ENCODE peak calls at places on chromosomes 6 and 20, in ten cellular contexts. B is CD4-positive, CD25-positive, alpha-beta regulatory T cell; N is fibroblast of lung; I is ascending aorta; A is gastrocnemius medialis; R is sigmoid colon; O is heart right ventricle; M is AG04450; S is cardiac muscle cell; H is psoas muscle. Z is an unnamed sample. For H3K9me3, the result is how much of the 10 kb centered on the place peaks cover.

GRCh38 chr20:44572551-44573500 is 9.6 kb upstream of the PKIG start:
- DNase-seq in B (no peak), N (peak), I (no peak), A (peak), R (peak), O (peak), M (peak), S (peak), H (peak), Z (peak)

GRCh38 chr20:24668384-24668702 is 198.9 kb downstream of the SYNDIG1 start:
- DNase-seq in B (no peak), N (no peak), I (no peak), A (no peak), R (peak), O (no peak), M (no peak), S (no peak), H (no peak), Z (no peak)

GRCh38 chr6:35754452-35755321 is 17.9 kb downstream of the ARMC12 start:
- DNase-seq in B (no peak), N (peak), I (no peak), A (no peak), R (no peak), O (no peak), M (no peak), S (no peak), H (no peak), Z (no peak)

GRCh38 chr6:123742626-123743025 is 61.0 kb upstream of the NKAIN2 start:
- DNase-seq in B (no peak), N (peak), I (no peak), A (no peak), R (no peak), O (no peak), M (no peak), S (peak), H (no peak), Z (no peak)

GRCh38 chr20:8764289-8764962 is 304.5 kb upstream of the PLCB4 start:
- DNase-seq in B (no peak), N (peak), I (no peak), A (no peak), R (peak), O (no peak), M (no peak), S (peak), H (no peak), Z (no peak)

GRCh38 chr20:37364927-37365272 is 19.0 kb downstream of the SRC start:
- DNase-seq in B (no peak), N (no peak), I (no peak), A (no peak), R (peak), O (no peak), M (no peak), S (no peak), H (no peak), Z (no peak)

GRCh38 chr6:37279366-37280134 is 21.6 kb upstream of the TMEM217 start:
- DNase-seq in B (no peak), N (peak), I (no peak), A (peak), R (no peak), O (no peak), M (no peak), S (peak), H (peak), Z (peak)

GRCh38 chr6:50361641-50362331 is 312.1 kb upstream of the DEFB112 start:
- DNase-seq in B (no peak), N (peak), I (no peak), A (no peak), R (no peak), O (no peak), M (no peak), S (no peak), H (no peak), Z (no peak)

GRCh38 chr6:97064578-97064977 is 140.1 kb downstream of the KLHL32 start:
- DNase-seq in B (no peak), N (no peak), I (no peak), A (no peak), R (no peak), O (no peak), M (no peak), S (no peak), H (no peak), Z (no peak)

GRCh38 chr20:2909953-2910352 is 36.7 kb downstream of the PTPRA start:
- DNase-seq in B (no peak), N (no peak), I (no peak), A (no peak), R (no peak), O (no peak), M (no peak), S (no peak), H (no peak), Z (no peak)

GRCh38 chr20:7362601-7363000 is 577.7 kb downstream of the HAO1 start:
- DNase-seq in B (no peak), N (no peak), I (no peak), A (no peak), R (no peak), O (no peak), M (no peak), S (no peak), H (no peak), Z (no peak)

GRCh38 chr6:125570546-125570945 is 178.9 kb upstream of the HEY2 start:
- DNase-seq in B (no peak), N (no peak), I (no peak), A (no peak), R (no peak), O (no peak), M (no peak), S (peak), H (no peak), Z (no peak)

GRCh38 chr6:51996296-51996947 is 91.0 kb downstream of the PKHD1 start:
- DNase-seq in B (no peak), N (no peak), I (no peak), A (no peak), R (no peak), O (no peak), M (no peak), S (no peak), H (no peak), Z (no peak)

GRCh38 chr6:11279213-11279780 is 46.8 kb upstream of the NEDD9 start:
- DNase-seq in B (no peak), N (peak), I (peak), A (peak), R (no peak), O (no peak), M (no peak), S (peak), H (peak), Z (peak)

GRCh38 chr20:3560578-3560977 is 89.8 kb downstream of the ATRN start:
- DNase-seq in B (no peak), N (peak), I (no peak), A (no peak), R (no peak), O (no peak), M (no peak), S (no peak), H (no peak), Z (no peak)

GRCh38 chr6:82363368-82364086 is at the start of gene TPBG:
- DNase-seq in B (no peak), N (peak), I (no peak), A (no peak), R (peak), O (peak), M (peak), S (peak), H (peak), Z (peak)

GRCh38 chr20:3704085-3704484 is 8.3 kb downstream of the SIGLEC1 start:
- DNase-seq in B (no peak), N (no peak), I (no peak), A (no peak), R (no peak), O (no peak), M (no peak), S (no peak), H (peak), Z (no peak)

GRCh38 chr6:119568580-119568979 is 219.0 kb upstream of the MAN1A1 start:
- DNase-seq in B (no peak), N (no peak), I (no peak), A (no peak), R (no peak), O (no peak), M (no peak), S (no peak), H (no peak), Z (no peak)

GRCh38 chr20:34024733-34025351 is 31.1 kb downstream of the RALY start:
- DNase-seq in B (no peak), N (no peak), I (no peak), A (peak), R (no peak), O (no peak), M (no peak), S (no peak), H (no peak), Z (no peak)

GRCh38 chr6:26383624-26384417 is 913 bp downstream of the BTN2A2 start:
- DNase-seq in B (no peak), N (peak), I (no peak), A (no peak), R (no peak), O (no peak), M (peak), S (peak), H (no peak), Z (no peak)

GRCh38 chr6:62285612-62286469 is at the start of gene KHDRBS2:
- DNase-seq in B (no peak), N (no peak), I (peak), A (peak), R (peak), O (peak), M (no peak), S (peak), H (peak), Z (peak)

GRCh38 chr6:138680085-138680484 is 93.5 kb upstream of the CCDC28A start:
- DNase-seq in B (no peak), N (no peak), I (no peak), A (no peak), R (no peak), O (no peak), M (no peak), S (no peak), H (no peak), Z (no peak)

GRCh38 chr6:75693534-75693933 is 55.5 kb upstream of the MYO6 start:
- DNase-seq in B (no peak), N (peak), I (no peak), A (no peak), R (no peak), O (no peak), M (peak), S (peak), H (no peak), Z (no peak)

DNA sequence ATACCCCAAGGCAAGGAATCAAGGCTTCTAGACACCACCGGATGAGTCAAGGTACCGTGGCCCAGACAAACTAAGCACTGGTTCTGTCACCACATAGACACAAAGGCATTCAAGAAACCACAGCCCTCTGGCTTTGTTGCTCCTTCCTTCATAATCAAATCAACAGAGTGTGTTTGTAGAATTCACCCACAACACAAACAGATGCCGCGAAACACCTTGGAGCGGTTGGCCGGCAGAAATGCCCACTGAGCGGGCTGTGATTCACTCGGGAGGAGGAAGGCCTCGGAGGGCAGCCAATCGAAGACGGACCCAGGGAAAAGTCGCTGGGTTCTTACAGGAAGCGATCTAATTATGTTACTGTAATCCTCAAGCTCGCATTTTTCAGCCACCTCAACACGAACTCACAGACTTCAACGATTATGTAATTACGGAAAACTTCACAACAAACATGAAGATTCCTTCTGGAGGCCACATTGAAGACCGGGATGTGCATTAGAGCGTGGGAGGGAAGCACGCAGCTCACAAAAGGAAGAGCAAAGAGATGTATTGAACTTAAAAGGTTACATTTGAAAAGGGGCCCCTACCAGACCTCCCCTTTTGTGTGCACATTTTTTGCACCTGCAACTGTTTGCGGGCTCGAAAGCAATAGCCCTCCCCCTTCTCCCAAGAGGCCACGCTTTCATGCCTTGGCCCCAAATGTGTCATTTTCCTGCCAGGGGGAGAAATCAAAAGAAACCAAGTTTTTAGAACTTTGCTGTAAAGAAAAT is 184.7 kb upstream of the PREP start:
- DNase-seq in B (no peak), N (no peak), I (no peak), A (no peak), R (no peak), O (no peak), M (no peak), S (no peak), H (no peak), Z (no peak)
- H3K4me3 ChIP-seq in B (no peak), N (no peak), I (no peak), A (no peak), R (no peak), O (no peak), M (no peak), S (no peak), H (no peak), Z (no peak)

DNA sequence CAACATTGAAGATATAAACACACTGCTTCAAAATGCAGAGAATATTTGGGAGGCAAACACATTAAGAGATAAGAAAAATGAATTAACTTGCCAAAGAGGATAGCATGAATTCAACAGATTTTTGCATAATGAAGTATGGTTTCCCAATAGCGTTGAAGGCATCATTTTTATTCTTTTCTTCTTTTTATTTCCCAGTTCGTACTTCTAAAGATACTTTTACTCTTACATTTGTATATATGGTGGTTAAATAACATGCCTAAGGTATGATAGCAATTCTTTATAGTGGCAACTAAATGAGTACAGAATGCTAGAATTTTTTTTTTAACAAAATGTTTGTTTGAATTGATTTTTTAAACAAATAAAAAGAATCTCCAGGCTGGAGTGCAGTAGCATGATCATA is 473.4 kb upstream of the MARCKS start:
- DNase-seq in B (no peak), N (no peak), I (no peak), A (no peak), R (no peak), O (no peak), M (no peak), S (no peak), H (no peak), Z (no peak)
- H3K9me3 ChIP-seq in B (under half), N (under half), I (under half), A (under half), R (under half), O (under half), M (under half), S (under half), H (under half), Z (under half)

DNA sequence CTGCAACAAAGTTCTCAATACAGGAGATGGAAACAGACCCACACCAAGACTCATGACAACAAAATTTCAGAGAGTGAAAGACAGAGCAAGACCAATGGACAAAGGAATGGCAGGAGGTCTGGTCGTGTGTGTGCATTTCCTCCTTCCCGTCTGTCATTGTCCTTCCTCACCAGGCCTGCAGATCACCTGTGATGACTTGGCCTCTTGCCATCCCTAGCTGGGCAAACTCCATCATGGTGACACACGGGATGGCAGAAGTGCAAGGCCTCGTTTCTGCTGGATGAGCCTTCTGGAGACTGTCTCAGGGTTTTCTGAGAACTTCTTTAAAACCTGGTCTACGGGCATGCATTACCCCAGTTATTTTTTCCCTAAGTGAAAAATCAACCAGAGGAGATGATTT is 49.2 kb downstream of the RPP21 start:
- DNase-seq in B (no peak), N (no peak), I (no peak), A (no peak), R (no peak), O (no peak), M (no peak), S (no peak), H (no peak), Z (no peak)
- H3K4me3 ChIP-seq in B (no peak), N (no peak), I (no peak), A (no peak), R (no peak), O (no peak), M (no peak), S (no peak), H (no peak), Z (no peak)

GRCh38 chr20:41598719-41599118 is 19.5 kb downstream of the CHD6 start:
- DNase-seq in B (no peak), N (no peak), I (no peak), A (no peak), R (no peak), O (no peak), M (no peak), S (no peak), H (no peak), Z (no peak)
- H3K9me3 ChIP-seq in B (half or more), N (under half), I (under half), A (under half), R (under half), O (under half), M (under half), S (under half), H (under half), Z (under half)

DNA sequence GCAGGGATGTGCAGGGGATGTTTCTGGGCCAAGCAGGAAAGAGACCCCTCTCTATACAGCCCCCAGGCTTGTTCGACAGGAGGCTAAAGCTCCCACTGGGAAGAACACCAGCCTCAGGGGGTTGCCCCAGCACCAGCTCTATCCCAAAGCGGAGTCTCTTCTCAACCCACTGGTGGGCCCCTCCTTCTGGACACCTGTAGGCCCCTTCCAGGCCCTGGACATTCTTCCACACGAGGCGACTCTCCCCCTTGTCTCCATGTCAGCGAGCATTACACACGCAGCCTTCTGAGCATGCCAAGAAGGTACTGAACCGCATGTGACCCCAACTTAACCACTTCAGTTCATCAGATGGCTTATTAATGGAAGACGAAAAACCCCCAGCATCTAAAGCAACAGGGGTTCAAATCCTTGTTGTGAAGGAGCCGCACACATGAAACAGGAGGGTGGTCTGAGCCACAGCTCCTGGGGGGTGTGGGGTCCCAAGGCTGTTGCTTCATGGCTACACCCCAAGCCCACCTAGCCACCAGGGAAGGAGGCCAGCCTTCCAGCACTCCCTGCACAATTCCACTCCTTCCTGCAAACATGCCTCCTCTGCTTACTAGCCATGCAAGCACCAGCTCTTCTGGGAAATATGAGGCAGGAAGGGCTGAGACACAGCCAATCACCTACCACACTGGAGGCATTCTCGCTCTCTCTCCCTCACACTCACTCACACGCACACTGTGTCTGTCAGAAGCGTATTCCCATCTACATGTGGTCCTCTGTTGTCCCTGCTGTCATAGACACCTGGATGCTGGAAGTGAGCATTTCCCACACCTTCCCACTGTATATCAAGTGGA is 104.6 kb downstream of the NOL4L start:
- DNase-seq in B (no peak), N (no peak), I (no peak), A (no peak), R (peak), O (no peak), M (no peak), S (no peak), H (no peak), Z (no peak)
- H3K4me3 ChIP-seq in B (no peak), N (no peak), I (no peak), A (no peak), R (peak), O (no peak), M (peak), S (no peak), H (peak), Z (no peak)

DNA sequence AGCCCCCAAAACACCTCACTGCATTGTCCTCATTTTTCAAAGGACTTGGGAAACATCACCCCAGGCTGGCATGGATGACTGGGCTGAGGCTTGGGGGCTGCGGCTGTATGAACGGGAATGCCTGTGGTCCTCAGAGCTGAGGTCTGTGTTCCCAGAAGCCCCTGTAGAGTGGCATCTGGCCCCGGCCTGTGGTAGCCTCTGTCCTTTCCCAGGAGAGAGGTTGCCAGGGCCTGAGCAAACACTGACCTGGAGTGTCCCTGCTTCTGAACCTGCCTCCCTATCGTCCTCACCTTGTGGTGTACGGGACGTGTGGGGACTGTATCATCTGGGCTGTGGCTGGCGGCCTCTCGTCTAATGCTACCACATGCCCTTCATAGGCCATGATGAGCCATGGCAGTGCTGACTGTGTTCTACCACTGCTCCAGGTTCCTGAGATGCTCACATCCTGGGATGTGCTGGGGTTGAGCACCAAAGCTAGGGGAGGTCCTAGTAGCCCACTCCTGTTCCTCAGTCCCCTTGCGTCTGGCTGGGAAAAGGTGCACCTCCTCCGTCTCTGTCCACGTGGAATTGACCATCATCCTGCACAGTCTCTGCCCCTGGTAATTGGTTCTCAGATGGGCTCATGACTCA is 27.5 kb downstream of the PHACTR3 start:
- DNase-seq in B (no peak), N (no peak), I (no peak), A (no peak), R (peak), O (no peak), M (no peak), S (no peak), H (no peak), Z (no peak)
- H3K9me3 ChIP-seq in B (under half), N (under half), I (under half), A (under half), R (under half), O (under half), M (under half), S (under half), H (under half), Z (under half)

GRCh38 chr6:28235912-28236452 is 10.9 kb downstream of the ZSCAN9 start:
- DNase-seq in B (no peak), N (no peak), I (no peak), A (no peak), R (no peak), O (no peak), M (no peak), S (no peak), H (no peak), Z (no peak)

GRCh38 chr6:28232785-28233184 is 7.7 kb downstream of the ZSCAN9 start:
- DNase-seq in B (no peak), N (no peak), I (no peak), A (no peak), R (no peak), O (no peak), M (no peak), S (no peak), H (no peak), Z (no peak)
- H3K4me3 ChIP-seq in B (no peak), N (no peak), I (no peak), A (no peak), R (no peak), O (no peak), M (no peak), S (no peak), H (no peak), Z (no peak)

Z was measured in tibial artery.